ENCODE peak calls at places on chromosomes 2 and 18, in seven cellular contexts. One of them, this sample, is unnamed.

GRCh38 chr2:129233751-129234406 is 745.6 kb upstream of the RAB6C start:
- DNase-seq in mesendoderm: peak
- DNase-seq in mesenchymal stem cell: peak
- DNase-seq in IMR-90: no peak
- DNase-seq in H1: no peak
- DNase-seq in H9: no peak
- DNase-seq in trophoblast cell: no peak
- DNase-seq in this sample: peak

GRCh38 chr2:127913808-127914457 is 28.2 kb upstream of the AMMECR1L start:
- DNase-seq in mesenchymal stem cell: no peak
- DNase-seq in trophoblast cell: no peak
- DNase-seq in IMR-90: no peak
- DNase-seq in H9: no peak
- DNase-seq in H1: no peak
- DNase-seq in mesendoderm: no peak
- DNase-seq in this sample: no peak

GRCh38 chr2:1420746-1421480 is 7.7 kb downstream of the TPO start:
- DNase-seq in H1: no peak
- DNase-seq in H9: no peak
- DNase-seq in mesenchymal stem cell: no peak
- DNase-seq in mesendoderm: no peak
- DNase-seq in IMR-90: no peak
- DNase-seq in trophoblast cell: no peak
- DNase-seq in this sample: no peak

GRCh38 chr18:8426401-8426800 is 182.8 kb upstream of the RAB12 start:
- DNase-seq in mesenchymal stem cell: no peak
- DNase-seq in mesendoderm: peak
- DNase-seq in H1: no peak
- DNase-seq in trophoblast cell: no peak
- DNase-seq in H9: peak
- DNase-seq in IMR-90: no peak
- DNase-seq in this sample: no peak

GRCh38 chr2:208183526-208183925 is 6.3 kb downstream of the C2orf80 start:
- DNase-seq in mesendoderm: peak
- DNase-seq in mesenchymal stem cell: no peak
- DNase-seq in H1: no peak
- DNase-seq in trophoblast cell: no peak
- DNase-seq in IMR-90: no peak
- DNase-seq in H9: peak
- DNase-seq in this sample: no peak

GRCh38 chr2:44774826-44775492 is 166.5 kb upstream of the SIX3 start:
- DNase-seq in mesendoderm: no peak
- DNase-seq in H1: no peak
- DNase-seq in IMR-90: no peak
- DNase-seq in trophoblast cell: no peak
- DNase-seq in mesenchymal stem cell: no peak
- DNase-seq in H9: no peak
- DNase-seq in this sample: no peak

GRCh38 chr18:58497845-58498244 is 131.0 kb downstream of the ALPK2 start:
- DNase-seq in mesendoderm: peak
- DNase-seq in IMR-90: peak
- DNase-seq in trophoblast cell: no peak
- DNase-seq in mesenchymal stem cell: no peak
- DNase-seq in H1: no peak
- DNase-seq in H9: no peak
- DNase-seq in this sample: no peak

GRCh38 chr2:223055140-223055539 is 3.1 kb downstream of the KCNE4 start:
- DNase-seq in H9: no peak
- DNase-seq in mesendoderm: no peak
- DNase-seq in mesenchymal stem cell: peak
- DNase-seq in trophoblast cell: no peak
- DNase-seq in IMR-90: peak
- DNase-seq in H1: no peak
- DNase-seq in this sample: no peak

GRCh38 chr18:23689616-23690504 is 607 bp downstream of the LAMA3 start:
- DNase-seq in mesenchymal stem cell: no peak
- DNase-seq in mesendoderm: peak
- DNase-seq in trophoblast cell: no peak
- DNase-seq in H1: no peak
- DNase-seq in IMR-90: no peak
- DNase-seq in H9: peak
- DNase-seq in this sample: peak

GRCh38 chr2:119691189-119691588 is 12.2 kb downstream of the TMEM177 start:
- DNase-seq in mesendoderm: no peak
- DNase-seq in mesenchymal stem cell: no peak
- DNase-seq in H1: no peak
- DNase-seq in H9: no peak
- DNase-seq in IMR-90: no peak
- DNase-seq in trophoblast cell: no peak
- DNase-seq in this sample: no peak

GRCh38 chr2:61536086-61536722 is 2.0 kb downstream of the XPO1 start:
- DNase-seq in H1: peak
- DNase-seq in mesenchymal stem cell: peak
- DNase-seq in trophoblast cell: no peak
- DNase-seq in mesendoderm: no peak
- DNase-seq in H9: no peak
- DNase-seq in IMR-90: peak
- DNase-seq in this sample: no peak

GRCh38 chr2:240388471-240389301 is 46.8 kb upstream of the GPC1 start:
- DNase-seq in mesendoderm: no peak
- DNase-seq in trophoblast cell: no peak
- DNase-seq in IMR-90: no peak
- DNase-seq in mesenchymal stem cell: no peak
- DNase-seq in H1: no peak
- DNase-seq in H9: no peak
- DNase-seq in this sample: no peak

GRCh38 chr2:121774216-121774615 is 18.8 kb downstream of the TSN start:
- DNase-seq in H9: no peak
- DNase-seq in mesenchymal stem cell: no peak
- DNase-seq in H1: no peak
- DNase-seq in mesendoderm: no peak
- DNase-seq in IMR-90: no peak
- DNase-seq in trophoblast cell: no peak
- DNase-seq in this sample: no peak

GRCh38 chr2:161039071-161039470 is 121.2 kb upstream of the TANK start:
- DNase-seq in trophoblast cell: no peak
- DNase-seq in H9: no peak
- DNase-seq in mesendoderm: no peak
- DNase-seq in IMR-90: no peak
- DNase-seq in H1: no peak
- DNase-seq in mesenchymal stem cell: no peak
- DNase-seq in this sample: no peak

GRCh38 chr18:44602380-44602779 is 78.3 kb upstream of the SETBP1 start:
- DNase-seq in mesenchymal stem cell: peak
- DNase-seq in H9: no peak
- DNase-seq in IMR-90: no peak
- DNase-seq in trophoblast cell: no peak
- DNase-seq in mesendoderm: no peak
- DNase-seq in H1: no peak
- DNase-seq in this sample: no peak

GRCh38 chr2:112996635-112997034 is 8.6 kb upstream of the IL36A start:
- DNase-seq in H1: no peak
- DNase-seq in mesenchymal stem cell: no peak
- DNase-seq in IMR-90: no peak
- DNase-seq in trophoblast cell: no peak
- DNase-seq in H9: no peak
- DNase-seq in mesendoderm: no peak
- DNase-seq in this sample: no peak

GRCh38 chr18:31042391-31043181 is at the start of gene DSC3:
- DNase-seq in H9: peak
- DNase-seq in IMR-90: no peak
- DNase-seq in mesendoderm: peak
- DNase-seq in trophoblast cell: peak
- DNase-seq in mesenchymal stem cell: peak
- DNase-seq in H1: no peak
- DNase-seq in this sample: peak

GRCh38 chr2:205217004-205217403 is 465.3 kb upstream of the NRP2 start:
- DNase-seq in trophoblast cell: no peak
- DNase-seq in mesendoderm: no peak
- DNase-seq in IMR-90: no peak
- DNase-seq in H1: no peak
- DNase-seq in H9: no peak
- DNase-seq in mesenchymal stem cell: no peak
- DNase-seq in this sample: no peak

GRCh38 chr18:48947583-48947982 is 3.2 kb downstream of the SMAD7 start:
- DNase-seq in trophoblast cell: no peak
- DNase-seq in mesenchymal stem cell: peak
- DNase-seq in H1: no peak
- DNase-seq in IMR-90: no peak
- DNase-seq in H9: peak
- DNase-seq in mesendoderm: no peak
- DNase-seq in this sample: no peak

GRCh38 chr2:216692636-216693413 is 2.5 kb downstream of the IGFBP5 start:
- DNase-seq in trophoblast cell: no peak
- DNase-seq in mesendoderm: peak
- DNase-seq in IMR-90: peak
- DNase-seq in H1: no peak
- DNase-seq in H9: peak
- DNase-seq in mesenchymal stem cell: peak
- DNase-seq in this sample: peak

GRCh38 chr18:30044496-30044895 is 998.0 kb downstream of the DSC3 start:
- DNase-seq in mesenchymal stem cell: no peak
- DNase-seq in IMR-90: no peak
- DNase-seq in trophoblast cell: no peak
- DNase-seq in mesendoderm: no peak
- DNase-seq in H9: no peak
- DNase-seq in H1: no peak
- DNase-seq in this sample: no peak

GRCh38 chr2:70029814-70030409 is 57.4 kb upstream of the PCBP1 start:
- DNase-seq in mesenchymal stem cell: peak
- DNase-seq in H9: peak
- DNase-seq in mesendoderm: peak
- DNase-seq in trophoblast cell: no peak
- DNase-seq in H1: no peak
- DNase-seq in IMR-90: peak
- DNase-seq in this sample: peak

DNA sequence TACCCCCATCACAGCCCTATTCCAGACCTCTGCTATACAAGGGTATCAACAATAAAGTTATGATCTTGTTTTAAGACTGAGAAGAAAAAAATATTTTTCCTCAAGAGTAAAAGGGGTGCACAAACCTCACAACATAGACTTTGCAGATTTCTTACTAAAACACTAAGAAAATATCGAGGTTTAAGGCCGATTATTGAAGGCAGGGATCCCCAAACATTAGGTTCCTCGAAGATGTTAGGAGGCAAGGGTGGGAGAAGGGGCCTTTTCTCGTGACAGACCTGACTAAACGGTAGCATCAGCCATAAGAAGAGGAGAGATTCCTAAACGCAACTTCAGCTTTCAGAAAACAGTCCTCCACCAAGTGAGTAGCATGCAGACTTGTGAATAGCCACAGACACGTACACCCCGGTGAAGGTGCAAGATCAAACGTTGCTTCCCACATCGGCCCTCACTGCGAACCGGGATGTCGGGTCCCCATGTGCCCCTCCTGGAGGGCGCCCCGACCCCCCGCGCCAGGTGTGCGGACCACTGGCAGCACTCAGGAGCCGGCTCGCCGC is 678 bp downstream of the PIAS2 start:
- DNase-seq in H9: peak
- DNase-seq in IMR-90: peak
- DNase-seq in H1: no peak
- DNase-seq in mesenchymal stem cell: peak
- DNase-seq in mesendoderm: peak
- DNase-seq in trophoblast cell: no peak
- DNase-seq in this sample: peak
- H2AK5ac ChIP-seq in H9: no peak
- H2AK5ac ChIP-seq in IMR-90: peak
- H2AK5ac ChIP-seq in H1: no peak
- H2AK5ac ChIP-seq in mesenchymal stem cell: no peak
- H2AK5ac ChIP-seq in mesendoderm: no peak
- H2AK5ac ChIP-seq in trophoblast cell: no peak
- H2AK5ac ChIP-seq in this sample: no peak

DNA sequence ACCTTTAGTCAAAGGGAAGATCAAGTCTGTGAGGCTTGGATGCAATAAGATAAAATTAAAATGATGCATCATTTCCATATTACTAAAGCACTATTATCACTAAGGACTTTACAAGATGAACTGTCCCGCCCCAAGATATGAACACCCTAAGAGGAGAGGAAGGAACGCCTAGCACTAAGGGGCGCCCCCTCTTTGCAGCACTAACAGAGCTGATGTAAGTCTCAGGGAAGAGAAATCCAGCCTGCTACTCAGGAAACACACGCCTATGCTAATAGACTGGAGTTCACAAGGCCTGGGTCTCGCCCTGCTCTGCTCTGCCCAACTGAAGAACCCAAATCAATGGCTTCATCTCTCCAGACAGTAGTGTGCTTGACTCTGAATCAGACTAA is 6.1 kb downstream of the INO80C start:
- DNase-seq in H9: peak
- DNase-seq in IMR-90: no peak
- DNase-seq in mesendoderm: peak
- DNase-seq in trophoblast cell: no peak
- DNase-seq in H1: no peak
- DNase-seq in mesenchymal stem cell: no peak
- DNase-seq in this sample: no peak
- H2AK5ac ChIP-seq in H9: no peak
- H2AK5ac ChIP-seq in IMR-90: no peak
- H2AK5ac ChIP-seq in mesendoderm: no peak
- H2AK5ac ChIP-seq in trophoblast cell: no peak
- H2AK5ac ChIP-seq in H1: no peak
- H2AK5ac ChIP-seq in mesenchymal stem cell: peak
- H2AK5ac ChIP-seq in this sample: no peak

GRCh38 chr2:126910637-126911036 is 11.9 kb downstream of the TEX51 start:
- DNase-seq in mesendoderm: no peak
- DNase-seq in trophoblast cell: no peak
- DNase-seq in mesenchymal stem cell: no peak
- DNase-seq in IMR-90: no peak
- DNase-seq in H1: no peak
- DNase-seq in H9: no peak
- DNase-seq in this sample: no peak
- H2AK5ac ChIP-seq in mesendoderm: no peak
- H2AK5ac ChIP-seq in trophoblast cell: no peak
- H2AK5ac ChIP-seq in mesenchymal stem cell: no peak
- H2AK5ac ChIP-seq in IMR-90: no peak
- H2AK5ac ChIP-seq in H1: no peak
- H2AK5ac ChIP-seq in H9: no peak
- H2AK5ac ChIP-seq in this sample: no peak

GRCh38 chr18:74128114-74128513 is 19.5 kb downstream of the FBXO15 start:
- DNase-seq in H9: no peak
- DNase-seq in H1: no peak
- DNase-seq in mesenchymal stem cell: no peak
- DNase-seq in mesendoderm: no peak
- DNase-seq in IMR-90: no peak
- DNase-seq in trophoblast cell: no peak
- DNase-seq in this sample: no peak
- H2AK5ac ChIP-seq in H9: no peak
- H2AK5ac ChIP-seq in H1: no peak
- H2AK5ac ChIP-seq in mesenchymal stem cell: no peak
- H2AK5ac ChIP-seq in mesendoderm: no peak
- H2AK5ac ChIP-seq in IMR-90: no peak
- H2AK5ac ChIP-seq in trophoblast cell: no peak
- H2AK5ac ChIP-seq in this sample: no peak

This sample was measured in neuronal stem cell.